ENCODE peak calls at places on chromosomes 2 and 18, in ten cellular contexts. N, E, P, L, I, Q, K, G, W and A are unnamed samples.

GRCh38 chr2:241417626-241418025 is 61.5 kb downstream of the FARP2 start:
- DNase-seq in W (no peak), L (no peak), K (no peak), P (no peak), I (no peak), Q (no peak), N (no peak), E (no peak), G (no peak), A (no peak)

GRCh38 chr2:230520875-230521155 is 104.8 kb downstream of the SP100 start:
- DNase-seq in E (no peak), L (peak), G (no peak), I (no peak), P (no peak), Q (no peak), K (peak), W (no peak), N (peak), A (peak)

GRCh38 chr2:64857581-64858471 is 131.4 kb upstream of the SLC1A4 start:
- DNase-seq in N (peak), W (no peak), Q (peak), L (peak), E (no peak), K (peak), G (no peak), P (peak), I (no peak), A (peak)

GRCh38 chr2:105777506-105778343 is 33.0 kb downstream of the NCK2 start:
- DNase-seq in W (no peak), Q (no peak), L (no peak), I (no peak), E (no peak), P (no peak), K (no peak), N (no peak), G (no peak), A (no peak)

GRCh38 chr18:13131241-13131640 is 87.3 kb upstream of the LDLRAD4 start:
- DNase-seq in K (no peak), G (no peak), P (no peak), W (no peak), Q (no peak), I (no peak), L (no peak), E (no peak), N (no peak), A (no peak)

GRCh38 chr18:48095726-48096125 is 165.3 kb upstream of the SMAD2 start:
- DNase-seq in P (no peak), E (no peak), L (no peak), K (no peak), Q (no peak), G (no peak), W (no peak), I (no peak), N (no peak), A (no peak)

GRCh38 chr18:72762505-72763122 is 105.2 kb downstream of the NETO1 start:
- DNase-seq in N (peak), W (no peak), L (peak), I (no peak), E (peak), P (peak), K (peak), Q (peak), G (peak), A (peak)

GRCh38 chr2:118881490-118882129 is 34.2 kb upstream of the EN1 start:
- DNase-seq in W (peak), N (peak), G (peak), P (peak), I (peak), L (peak), E (peak), Q (peak), K (peak), A (peak)

GRCh38 chr2:45821558-45822271 is 170.2 kb downstream of the PRKCE start:
- DNase-seq in K (peak), I (no peak), E (no peak), G (peak), W (no peak), Q (no peak), L (peak), N (peak), P (no peak), A (peak)

GRCh38 chr2:167157523-167157922 is 269.2 kb downstream of the XIRP2 start:
- DNase-seq in P (no peak), E (no peak), N (peak), G (no peak), I (no peak), Q (no peak), K (no peak), W (no peak), L (peak), A (peak)

GRCh38 chr2:163888591-163888990 is 152.8 kb upstream of the FIGN start:
- DNase-seq in P (no peak), G (no peak), I (no peak), N (no peak), E (no peak), L (no peak), K (no peak), Q (no peak), W (no peak), A (no peak)

GRCh38 chr2:195559431-195559914 is 97.6 kb upstream of the SLC39A10 start:
- DNase-seq in E (no peak), G (no peak), N (peak), L (peak), W (peak), I (peak), K (peak), Q (peak), P (no peak), A (peak)

DNA sequence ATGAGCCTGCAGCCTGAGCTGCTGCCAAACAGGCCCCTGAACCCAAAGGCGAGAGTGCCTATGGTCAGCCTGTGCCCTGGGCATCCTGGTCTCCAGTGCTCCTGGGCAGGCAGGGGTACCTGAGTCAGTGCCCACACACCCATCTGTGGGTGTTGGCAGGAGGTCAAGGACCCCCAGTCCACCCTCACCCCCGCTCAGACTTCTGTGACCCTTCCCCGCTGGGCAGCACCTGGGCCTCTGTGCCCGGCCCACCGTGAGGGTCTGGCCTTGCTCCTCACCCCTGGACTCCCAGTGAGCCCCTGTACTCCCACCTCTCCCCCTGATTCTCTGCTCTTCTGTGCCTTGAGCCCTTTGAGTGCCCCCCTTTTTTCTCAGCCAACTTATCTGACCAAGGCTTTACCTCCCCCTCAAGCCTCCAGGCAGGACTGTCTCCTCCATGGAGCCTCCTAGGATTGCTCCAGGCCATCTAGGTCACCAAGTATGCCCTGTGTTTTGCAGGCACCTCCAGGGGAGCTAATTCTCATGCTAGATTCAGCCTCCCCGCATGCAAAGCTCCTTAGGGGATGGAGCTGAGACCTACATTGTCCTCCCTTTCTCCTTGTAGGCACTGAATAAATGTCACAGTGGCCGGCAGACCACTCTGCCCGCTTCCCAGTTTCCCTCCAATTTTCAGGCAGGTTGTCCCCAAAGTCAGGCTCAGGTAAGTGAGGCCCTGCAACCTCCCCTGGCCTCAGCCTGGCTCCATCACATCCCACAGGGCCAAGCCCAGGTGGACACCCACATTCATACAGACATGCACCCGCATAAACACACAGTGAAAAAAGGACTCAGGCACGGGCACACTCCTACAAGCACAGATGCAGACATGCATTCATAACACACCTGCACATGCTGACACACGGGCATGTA is 21.9 kb upstream of the PTMA start:
- DNase-seq in E (no peak), G (no peak), W (no peak), Q (no peak), I (no peak), N (no peak), K (no peak), P (no peak), L (no peak), A (no peak)
- H3K4me3 ChIP-seq in E (no peak), G (no peak), W (no peak), Q (no peak), I (no peak), N (no peak), K (no peak), P (no peak), L (no peak), A (no peak)

DNA sequence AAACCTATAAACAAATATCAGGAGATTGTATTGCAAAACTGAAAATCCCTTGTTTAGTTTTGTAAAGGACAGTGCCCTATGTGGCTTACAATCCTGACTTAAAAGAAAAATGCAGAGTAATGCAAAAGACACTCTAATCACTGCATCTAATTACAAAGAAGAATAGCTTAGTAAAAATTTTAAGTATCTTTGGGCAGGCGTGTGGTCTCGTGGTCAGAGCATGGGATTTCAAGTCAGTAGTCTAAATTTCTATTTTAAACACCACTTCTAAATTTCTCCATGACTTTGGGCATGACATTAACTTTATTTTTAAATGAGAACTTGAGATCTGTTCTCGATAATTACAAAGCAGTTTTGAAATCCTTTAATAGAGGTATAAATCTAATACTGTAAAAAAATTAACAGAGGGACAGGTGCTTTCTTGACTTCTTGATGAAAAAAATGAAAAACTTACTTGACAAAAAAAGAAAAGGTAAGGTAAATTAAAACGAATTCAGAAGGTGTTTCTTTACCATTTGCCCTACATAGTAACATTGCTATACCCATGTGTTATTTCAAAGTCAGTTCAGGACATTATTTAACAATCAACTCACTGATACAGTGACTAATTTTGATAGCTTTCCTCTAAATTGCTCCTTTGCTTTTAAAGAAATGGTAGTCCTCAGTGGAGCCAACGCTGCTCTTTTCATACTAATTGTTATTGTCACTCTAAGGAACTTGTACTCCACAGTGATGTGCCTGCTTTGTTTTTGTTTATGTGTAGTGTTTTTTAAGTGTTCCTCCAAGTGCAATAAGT is 17.6 kb upstream of the FTCDNL1 start:
- DNase-seq in W (no peak), G (no peak), I (no peak), E (no peak), N (no peak), K (no peak), P (no peak), L (no peak), Q (no peak), A (no peak)
- H3K4me3 ChIP-seq in W (no peak), G (no peak), I (no peak), E (no peak), N (no peak), K (no peak), P (no peak), L (no peak), Q (no peak), A (no peak)

GRCh38 chr18:11944786-11945185 is 36.5 kb upstream of the IMPA2 start:
- DNase-seq in W (no peak), G (no peak), K (no peak), P (no peak), N (no peak), E (no peak), Q (no peak), I (no peak), L (no peak), A (no peak)

GRCh38 chr18:11946756-11947155 is 34.6 kb upstream of the IMPA2 start:
- DNase-seq in Q (peak), L (peak), G (peak), I (no peak), W (no peak), K (peak), E (no peak), P (no peak), N (peak), A (peak)

GRCh38 chr18:11948852-11949523 is 32.3 kb upstream of the IMPA2 start:
- DNase-seq in W (no peak), G (no peak), L (peak), I (no peak), K (peak), P (no peak), Q (no peak), N (peak), E (no peak), A (peak)

GRCh38 chr18:11950824-11951223 is 30.5 kb upstream of the IMPA2 start:
- DNase-seq in P (no peak), L (no peak), N (no peak), W (no peak), E (no peak), I (no peak), Q (no peak), K (no peak), G (no peak), A (no peak)

DNA sequence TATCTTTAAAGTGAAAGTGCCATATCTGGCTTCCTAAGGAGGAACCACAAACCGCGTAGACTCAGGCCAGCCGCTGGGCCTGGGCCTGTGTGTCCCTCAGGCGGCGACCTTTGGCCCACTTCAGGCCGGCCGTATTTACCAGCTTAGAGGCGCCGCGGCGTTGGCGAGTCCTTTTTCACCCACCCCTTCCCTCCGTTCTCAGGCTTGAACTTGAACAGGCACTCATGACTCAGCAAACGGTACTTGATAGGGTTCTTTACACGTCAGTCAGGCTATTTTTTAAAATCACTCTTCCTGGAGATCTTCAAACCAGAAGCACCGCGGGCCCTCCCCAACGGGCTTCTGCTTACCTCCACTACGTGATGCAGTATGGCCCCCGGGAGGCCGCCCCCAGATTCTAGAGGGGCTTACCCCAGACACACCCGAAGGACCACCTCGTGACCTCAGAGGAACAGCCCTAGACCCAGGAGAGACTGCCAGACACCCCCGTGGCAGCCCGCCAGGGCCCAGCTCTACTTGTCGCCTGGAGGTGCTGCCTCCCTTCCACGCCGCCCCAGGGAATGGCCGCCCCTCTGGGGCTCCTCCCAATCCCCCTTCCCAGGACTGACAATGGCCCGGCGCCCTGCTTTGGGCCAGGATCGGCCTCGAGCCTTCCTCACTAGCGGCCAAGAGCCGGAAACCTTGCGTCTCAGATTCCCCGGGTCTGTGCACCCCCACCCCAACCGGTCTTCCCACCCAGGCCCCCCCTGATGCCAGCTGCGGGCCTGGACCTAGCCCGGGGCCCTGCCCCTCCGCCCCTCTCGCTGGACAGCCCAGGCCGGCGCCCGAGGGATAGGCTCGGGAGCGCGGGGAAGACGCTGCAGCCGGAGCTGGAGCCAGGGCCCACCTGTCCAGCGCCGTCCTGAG is 33.8 kb upstream of the IMPA2 start:
- DNase-seq in G (peak), P (no peak), Q (peak), N (peak), E (peak), K (peak), L (peak), W (peak), I (peak), A (peak)
- H3K4me3 ChIP-seq in G (peak), P (no peak), Q (peak), N (no peak), E (peak), K (peak), L (peak), W (peak), I (peak), A (peak)

DNA sequence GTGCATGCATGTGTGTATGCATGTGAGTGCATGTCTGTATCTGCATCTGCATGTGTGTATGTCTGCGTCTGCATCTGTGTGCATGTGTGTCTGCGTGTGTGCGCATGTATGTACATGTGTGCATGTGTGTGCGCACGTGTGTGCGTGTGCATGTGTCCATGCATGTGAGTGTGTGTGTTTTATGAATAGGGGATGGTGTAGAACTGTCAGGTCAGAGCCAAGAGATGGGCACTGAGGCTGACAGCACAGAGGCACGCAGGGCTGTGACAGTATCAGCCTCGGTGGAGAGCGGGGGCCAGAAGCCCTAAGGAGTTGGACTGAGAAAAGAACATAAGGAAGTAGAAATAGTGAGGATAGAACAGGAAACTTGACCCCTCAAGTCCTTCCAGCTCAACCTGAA is 494.0 kb upstream of the MYT1L start:
- DNase-seq in E (no peak), P (no peak), N (no peak), Q (no peak), I (no peak), L (no peak), K (no peak), G (no peak), W (no peak), A (no peak)
- H3K4me3 ChIP-seq in E (no peak), P (no peak), N (no peak), Q (no peak), I (no peak), L (no peak), K (no peak), G (no peak), W (no peak), A (no peak)

DNA sequence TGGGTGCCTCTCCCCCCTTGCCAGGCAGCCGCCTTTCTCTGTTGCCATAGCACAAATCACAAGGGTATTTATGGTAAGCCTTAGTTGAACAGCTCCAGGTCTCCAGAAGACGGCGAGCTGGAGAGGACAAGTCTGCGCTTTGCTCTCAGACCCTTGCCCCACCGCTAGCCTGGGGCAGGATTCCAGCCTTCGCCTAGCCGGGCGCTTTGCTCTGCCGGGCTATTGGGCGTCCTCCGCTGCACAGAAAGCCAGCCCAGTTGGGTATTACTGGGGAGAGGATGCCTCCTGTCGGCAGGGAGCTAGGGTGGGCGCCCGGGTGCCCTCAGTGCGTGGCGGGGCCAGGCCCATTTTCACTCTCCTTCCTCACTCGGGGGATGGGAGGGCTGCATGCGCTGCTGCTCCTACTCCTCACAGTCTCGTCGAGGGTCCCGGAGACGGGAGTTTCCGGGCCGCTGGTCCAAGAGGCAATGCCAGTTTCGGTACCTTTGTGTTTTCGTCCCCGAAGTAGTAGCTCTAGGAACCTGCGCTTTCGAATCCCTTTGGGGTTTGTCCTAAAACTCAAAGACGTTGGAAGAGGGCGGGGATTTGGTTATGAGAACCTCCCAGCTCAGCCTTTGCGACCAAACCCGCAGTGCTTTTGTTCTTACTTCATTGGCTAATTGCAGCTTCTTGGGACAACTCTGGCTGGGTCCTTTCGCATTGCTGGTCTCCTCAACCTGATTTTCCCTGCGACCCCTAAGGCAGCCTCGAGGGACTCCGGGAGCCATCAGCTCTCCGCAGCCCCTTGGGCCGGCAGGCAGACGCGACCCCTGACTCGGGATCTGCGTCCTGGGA is 3.6 kb upstream of the DLX2 start:
- DNase-seq in W (no peak), Q (peak), G (no peak), L (peak), K (peak), E (no peak), N (peak), I (no peak), P (peak), A (no peak)
- H3K4me3 ChIP-seq in W (peak), Q (peak), G (no peak), L (peak), K (peak), E (no peak), N (peak), I (peak), P (peak), A (peak)